ENCODE peak calls at places on chromosomes 4 and X, in ten cellular contexts. One of them, this sample, is unnamed.

GRCh38 chrX:38060331-38060878 is 54.1 kb downstream of the SYTL5 start:
- DNase-seq in heart left ventricle: no peak
- DNase-seq in foreskin keratinocyte: no peak
- DNase-seq in heart right ventricle: no peak
- DNase-seq in fibroblast of lung: no peak
- DNase-seq in body of pancreas: no peak
- DNase-seq in lower lobe of right lung: no peak
- DNase-seq in uterus: no peak
- DNase-seq in upper lobe of right lung: no peak
- DNase-seq in right lobe of liver: no peak
- DNase-seq in this sample: no peak

GRCh38 chrX:15202458-15203177 is 67.3 kb downstream of the ASB9 start:
- DNase-seq in lower lobe of right lung: no peak
- DNase-seq in uterus: no peak
- DNase-seq in heart left ventricle: no peak
- DNase-seq in fibroblast of lung: peak; percentile 27
- DNase-seq in foreskin keratinocyte: peak; percentile 6
- DNase-seq in right lobe of liver: no peak
- DNase-seq in heart right ventricle: no peak
- DNase-seq in upper lobe of right lung: no peak
- DNase-seq in body of pancreas: no peak
- DNase-seq in this sample: no peak

GRCh38 chr4:156111706-156112105 is 158.0 kb upstream of the CTSO start:
- DNase-seq in heart right ventricle: no peak
- DNase-seq in right lobe of liver: no peak
- DNase-seq in lower lobe of right lung: no peak
- DNase-seq in upper lobe of right lung: no peak
- DNase-seq in uterus: no peak
- DNase-seq in foreskin keratinocyte: no peak
- DNase-seq in body of pancreas: no peak
- DNase-seq in heart left ventricle: no peak
- DNase-seq in fibroblast of lung: no peak
- DNase-seq in this sample: no peak

GRCh38 chrX:77436682-77437081 is 10.5 kb upstream of the FGF16 start:
- DNase-seq in right lobe of liver: no peak
- DNase-seq in lower lobe of right lung: no peak
- DNase-seq in body of pancreas: no peak
- DNase-seq in upper lobe of right lung: no peak
- DNase-seq in foreskin keratinocyte: no peak
- DNase-seq in uterus: no peak
- DNase-seq in fibroblast of lung: no peak
- DNase-seq in heart right ventricle: no peak
- DNase-seq in heart left ventricle: no peak
- DNase-seq in this sample: no peak

GRCh38 chrX:129655547-129656248 is 942 bp upstream of the APLN start:
- DNase-seq in body of pancreas: peak; percentile 16
- DNase-seq in fibroblast of lung: no peak
- DNase-seq in foreskin keratinocyte: no peak
- DNase-seq in uterus: no peak
- DNase-seq in lower lobe of right lung: no peak
- DNase-seq in heart right ventricle: no peak
- DNase-seq in right lobe of liver: no peak
- DNase-seq in heart left ventricle: no peak
- DNase-seq in upper lobe of right lung: no peak
- DNase-seq in this sample: no peak

GRCh38 chr4:88097301-88097700 is 61.1 kb downstream of the ABCG2 start:
- DNase-seq in fibroblast of lung: peak; percentile 28
- DNase-seq in lower lobe of right lung: no peak
- DNase-seq in heart right ventricle: no peak
- DNase-seq in heart left ventricle: no peak
- DNase-seq in upper lobe of right lung: no peak
- DNase-seq in foreskin keratinocyte: no peak
- DNase-seq in right lobe of liver: no peak
- DNase-seq in body of pancreas: no peak
- DNase-seq in uterus: no peak
- DNase-seq in this sample: no peak

GRCh38 chr4:147633113-147633512 is 15.9 kb downstream of the TMEM184C start:
- DNase-seq in body of pancreas: no peak
- DNase-seq in right lobe of liver: no peak
- DNase-seq in lower lobe of right lung: no peak
- DNase-seq in heart left ventricle: no peak
- DNase-seq in heart right ventricle: no peak
- DNase-seq in fibroblast of lung: peak; percentile 36
- DNase-seq in uterus: no peak
- DNase-seq in foreskin keratinocyte: no peak
- DNase-seq in upper lobe of right lung: no peak
- DNase-seq in this sample: no peak

GRCh38 chr4:91064157-91064853 is 937.1 kb downstream of the CCSER1 start:
- DNase-seq in foreskin keratinocyte: peak; percentile 40
- DNase-seq in fibroblast of lung: peak; percentile 69
- DNase-seq in heart left ventricle: peak; percentile 8
- DNase-seq in right lobe of liver: no peak
- DNase-seq in upper lobe of right lung: no peak
- DNase-seq in body of pancreas: peak; percentile 35
- DNase-seq in uterus: no peak
- DNase-seq in heart right ventricle: peak; percentile 6
- DNase-seq in lower lobe of right lung: no peak
- DNase-seq in this sample: peak; percentile 94

GRCh38 chr4:39526810-39527295 is 386 bp downstream of the UGDH start:
- DNase-seq in body of pancreas: no peak
- DNase-seq in upper lobe of right lung: no peak
- DNase-seq in uterus: no peak
- DNase-seq in lower lobe of right lung: no peak
- DNase-seq in fibroblast of lung: no peak
- DNase-seq in foreskin keratinocyte: no peak
- DNase-seq in right lobe of liver: no peak
- DNase-seq in heart right ventricle: peak; percentile 30
- DNase-seq in heart left ventricle: no peak
- DNase-seq in this sample: no peak

GRCh38 chrX:44071847-44072545 is 98.8 kb upstream of the NDP start:
- DNase-seq in upper lobe of right lung: no peak
- DNase-seq in lower lobe of right lung: no peak
- DNase-seq in uterus: no peak
- DNase-seq in foreskin keratinocyte: peak; percentile 73
- DNase-seq in heart right ventricle: no peak
- DNase-seq in right lobe of liver: no peak
- DNase-seq in body of pancreas: no peak
- DNase-seq in heart left ventricle: no peak
- DNase-seq in fibroblast of lung: peak; percentile 76
- DNase-seq in this sample: no peak

GRCh38 chrX:44202596-44202995 is 140.9 kb downstream of the EFHC2 start:
- DNase-seq in heart left ventricle: no peak
- DNase-seq in upper lobe of right lung: no peak
- DNase-seq in right lobe of liver: no peak
- DNase-seq in uterus: no peak
- DNase-seq in body of pancreas: no peak
- DNase-seq in heart right ventricle: no peak
- DNase-seq in lower lobe of right lung: no peak
- DNase-seq in fibroblast of lung: no peak
- DNase-seq in foreskin keratinocyte: no peak
- DNase-seq in this sample: no peak

GRCh38 chrX:56248492-56248891 is 16.3 kb downstream of the KLF8 start:
- DNase-seq in right lobe of liver: peak; percentile 43
- DNase-seq in lower lobe of right lung: peak; percentile 47
- DNase-seq in foreskin keratinocyte: no peak
- DNase-seq in body of pancreas: peak; percentile 68
- DNase-seq in upper lobe of right lung: peak; percentile 55
- DNase-seq in fibroblast of lung: peak; percentile 49
- DNase-seq in uterus: peak; percentile 43
- DNase-seq in heart left ventricle: peak; percentile 25
- DNase-seq in heart right ventricle: peak; percentile 45
- DNase-seq in this sample: peak; percentile 40

GRCh38 chr4:6988016-6988715 is 55.0 kb upstream of the TADA2B start:
- DNase-seq in heart right ventricle: no peak
- DNase-seq in lower lobe of right lung: no peak
- DNase-seq in upper lobe of right lung: no peak
- DNase-seq in body of pancreas: no peak
- DNase-seq in heart left ventricle: no peak
- DNase-seq in fibroblast of lung: no peak
- DNase-seq in uterus: no peak
- DNase-seq in foreskin keratinocyte: no peak
- DNase-seq in right lobe of liver: no peak
- DNase-seq in this sample: no peak
- H3K4me1 ChIP-seq in heart right ventricle: peaks cover 64% of the 10 kb centered on the region
- H3K4me1 ChIP-seq in lower lobe of right lung: peaks cover 76% of the 10 kb centered on the region
- H3K4me1 ChIP-seq in upper lobe of right lung: peaks cover 56% of the 10 kb centered on the region
- H3K4me1 ChIP-seq in body of pancreas: peaks cover 63% of the 10 kb centered on the region
- H3K4me1 ChIP-seq in heart left ventricle: peaks cover 17% of the 10 kb centered on the region
- H3K4me1 ChIP-seq in fibroblast of lung: peaks cover 8% of the 10 kb centered on the region
- H3K4me1 ChIP-seq in uterus: peaks cover 10% of the 10 kb centered on the region
- H3K4me1 ChIP-seq in foreskin keratinocyte: peaks cover 20% of the 10 kb centered on the region
- H3K4me1 ChIP-seq in right lobe of liver: peaks cover 36% of the 10 kb centered on the region
- H3K4me1 ChIP-seq in this sample: peaks cover 3% of the 10 kb centered on the region

GRCh38 chrX:40107291-40108083 is 9.7 kb upstream of the BCOR start:
- DNase-seq in heart left ventricle: peak; percentile 48
- DNase-seq in upper lobe of right lung: peak; percentile 84
- DNase-seq in heart right ventricle: peak; percentile 36
- DNase-seq in right lobe of liver: peak; percentile 78
- DNase-seq in uterus: peak; percentile 40
- DNase-seq in body of pancreas: peak; percentile 75
- DNase-seq in lower lobe of right lung: peak; percentile 81
- DNase-seq in foreskin keratinocyte: no peak
- DNase-seq in fibroblast of lung: no peak
- DNase-seq in this sample: peak; percentile 66

GRCh38 chrX:40105791-40106676 is 8.3 kb upstream of the BCOR start:
- DNase-seq in lower lobe of right lung: peak; percentile 82
- DNase-seq in body of pancreas: peak; percentile 80
- DNase-seq in foreskin keratinocyte: no peak
- DNase-seq in right lobe of liver: peak; percentile 81
- DNase-seq in heart left ventricle: peak; percentile 79
- DNase-seq in upper lobe of right lung: peak; percentile 88
- DNase-seq in uterus: peak; percentile 68
- DNase-seq in fibroblast of lung: no peak
- DNase-seq in heart right ventricle: peak; percentile 74
- DNase-seq in this sample: peak; percentile 75

GRCh38 chrX:40105016-40105790 is 7.4 kb upstream of the BCOR start:
- DNase-seq in heart right ventricle: peak; percentile 33
- DNase-seq in body of pancreas: peak; percentile 55
- DNase-seq in heart left ventricle: peak; percentile 44
- DNase-seq in right lobe of liver: peak; percentile 61
- DNase-seq in uterus: peak; percentile 41
- DNase-seq in foreskin keratinocyte: no peak
- DNase-seq in fibroblast of lung: no peak
- DNase-seq in upper lobe of right lung: peak; percentile 79
- DNase-seq in lower lobe of right lung: peak; percentile 61
- DNase-seq in this sample: peak; percentile 57

GRCh38 chrX:40108084-40108958 is 10.6 kb upstream of the BCOR start:
- DNase-seq in heart left ventricle: peak; percentile 18
- DNase-seq in right lobe of liver: peak; percentile 75
- DNase-seq in upper lobe of right lung: peak; percentile 76
- DNase-seq in uterus: peak; percentile 62
- DNase-seq in fibroblast of lung: peak; percentile 61
- DNase-seq in foreskin keratinocyte: no peak
- DNase-seq in body of pancreas: peak; percentile 79
- DNase-seq in lower lobe of right lung: peak; percentile 54
- DNase-seq in heart right ventricle: peak; percentile 21
- DNase-seq in this sample: peak; percentile 52

DNA sequence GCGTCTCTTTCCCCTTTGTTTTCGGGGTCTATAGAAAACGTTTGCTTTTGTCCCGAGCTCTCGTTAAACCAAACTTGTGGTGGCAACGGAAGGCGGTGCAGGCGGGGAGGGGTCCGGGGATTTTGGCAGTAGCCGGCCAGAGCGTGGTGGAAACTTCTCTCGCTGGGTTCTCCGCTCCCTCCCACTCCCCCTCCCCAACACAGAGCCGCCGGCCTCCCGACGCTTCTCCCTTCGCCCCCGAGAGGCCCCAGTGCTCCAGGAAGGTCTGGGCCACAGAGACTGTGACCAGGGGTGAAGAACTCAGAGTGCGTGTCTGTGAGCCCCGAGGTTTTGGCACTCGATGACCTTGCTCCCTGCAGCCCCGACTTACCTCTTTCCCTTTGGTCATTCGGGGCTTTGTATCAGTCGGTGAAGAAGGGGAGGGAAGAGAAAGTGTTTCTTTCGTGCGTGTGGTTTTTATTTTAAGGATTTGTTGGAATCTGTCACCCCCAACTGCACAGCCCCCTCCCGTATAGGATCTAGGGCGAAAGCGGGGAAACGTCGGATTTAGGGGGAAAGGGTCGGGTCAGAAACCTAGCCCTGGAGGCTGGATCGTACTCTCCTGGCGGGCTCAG is 9.0 kb upstream of the BCOR start:
- DNase-seq in right lobe of liver: no peak
- DNase-seq in fibroblast of lung: no peak
- DNase-seq in upper lobe of right lung: no peak
- DNase-seq in uterus: no peak
- DNase-seq in foreskin keratinocyte: no peak
- DNase-seq in body of pancreas: no peak
- DNase-seq in heart left ventricle: no peak
- DNase-seq in lower lobe of right lung: no peak
- DNase-seq in heart right ventricle: no peak
- DNase-seq in this sample: no peak
- H3K27me3 ChIP-seq in right lobe of liver: no peaks in the 10 kb centered on the region
- H3K27me3 ChIP-seq in fibroblast of lung: no peaks in the 10 kb centered on the region
- H3K27me3 ChIP-seq in upper lobe of right lung: no peaks in the 10 kb centered on the region
- H3K27me3 ChIP-seq in uterus: peaks cover 3% of the 10 kb centered on the region
- H3K27me3 ChIP-seq in foreskin keratinocyte: no peaks in the 10 kb centered on the region
- H3K27me3 ChIP-seq in body of pancreas: no peaks in the 10 kb centered on the region
- H3K27me3 ChIP-seq in heart left ventricle: no peaks in the 10 kb centered on the region
- H3K27me3 ChIP-seq in lower lobe of right lung: no peaks in the 10 kb centered on the region
- H3K27me3 ChIP-seq in heart right ventricle: peaks cover 94% of the 10 kb centered on the region
- H3K27me3 ChIP-seq in this sample: no peaks in the 10 kb centered on the region

GRCh38 chrX:79181401-79181800 is 36.9 kb downstream of the GPR174 start:
- DNase-seq in fibroblast of lung: no peak
- DNase-seq in foreskin keratinocyte: no peak
- DNase-seq in body of pancreas: no peak
- DNase-seq in upper lobe of right lung: no peak
- DNase-seq in lower lobe of right lung: no peak
- DNase-seq in heart left ventricle: no peak
- DNase-seq in right lobe of liver: no peak
- DNase-seq in heart right ventricle: no peak
- DNase-seq in uterus: no peak
- DNase-seq in this sample: no peak
- H3K4me1 ChIP-seq in fibroblast of lung: no peaks in the 10 kb centered on the region
- H3K4me1 ChIP-seq in foreskin keratinocyte: no peaks in the 10 kb centered on the region
- H3K4me1 ChIP-seq in body of pancreas: no peaks in the 10 kb centered on the region
- H3K4me1 ChIP-seq in upper lobe of right lung: no peaks in the 10 kb centered on the region
- H3K4me1 ChIP-seq in lower lobe of right lung: no peaks in the 10 kb centered on the region
- H3K4me1 ChIP-seq in heart left ventricle: no peaks in the 10 kb centered on the region
- H3K4me1 ChIP-seq in right lobe of liver: no peaks in the 10 kb centered on the region
- H3K4me1 ChIP-seq in heart right ventricle: no peaks in the 10 kb centered on the region
- H3K4me1 ChIP-seq in uterus: no peaks in the 10 kb centered on the region
- H3K4me1 ChIP-seq in this sample: no peaks in the 10 kb centered on the region

GRCh38 chr4:130197946-130198345 is 1102.0 kb downstream of the C4orf33 start:
- DNase-seq in upper lobe of right lung: no peak
- DNase-seq in right lobe of liver: no peak
- DNase-seq in heart left ventricle: no peak
- DNase-seq in lower lobe of right lung: no peak
- DNase-seq in uterus: no peak
- DNase-seq in fibroblast of lung: no peak
- DNase-seq in foreskin keratinocyte: no peak
- DNase-seq in heart right ventricle: no peak
- DNase-seq in body of pancreas: no peak
- DNase-seq in this sample: no peak

GRCh38 chr4:130187587-130187986 is 1091.6 kb downstream of the C4orf33 start:
- DNase-seq in lower lobe of right lung: no peak
- DNase-seq in foreskin keratinocyte: no peak
- DNase-seq in fibroblast of lung: no peak
- DNase-seq in upper lobe of right lung: no peak
- DNase-seq in heart right ventricle: no peak
- DNase-seq in uterus: no peak
- DNase-seq in body of pancreas: no peak
- DNase-seq in right lobe of liver: no peak
- DNase-seq in heart left ventricle: no peak
- DNase-seq in this sample: no peak

GRCh38 chr4:130192787-130193186 is 1096.8 kb downstream of the C4orf33 start:
- DNase-seq in right lobe of liver: no peak
- DNase-seq in upper lobe of right lung: no peak
- DNase-seq in body of pancreas: no peak
- DNase-seq in foreskin keratinocyte: no peak
- DNase-seq in lower lobe of right lung: no peak
- DNase-seq in fibroblast of lung: no peak
- DNase-seq in heart left ventricle: no peak
- DNase-seq in heart right ventricle: no peak
- DNase-seq in uterus: no peak
- DNase-seq in this sample: no peak
- H3K27me3 ChIP-seq in right lobe of liver: no peaks in the 10 kb centered on the region
- H3K27me3 ChIP-seq in upper lobe of right lung: no peaks in the 10 kb centered on the region
- H3K27me3 ChIP-seq in body of pancreas: no peaks in the 10 kb centered on the region
- H3K27me3 ChIP-seq in foreskin keratinocyte: no peaks in the 10 kb centered on the region
- H3K27me3 ChIP-seq in lower lobe of right lung: no peaks in the 10 kb centered on the region
- H3K27me3 ChIP-seq in fibroblast of lung: no peaks in the 10 kb centered on the region
- H3K27me3 ChIP-seq in heart left ventricle: no peaks in the 10 kb centered on the region
- H3K27me3 ChIP-seq in heart right ventricle: no peaks in the 10 kb centered on the region
- H3K27me3 ChIP-seq in uterus: no peaks in the 10 kb centered on the region
- H3K27me3 ChIP-seq in this sample: no peaks in the 10 kb centered on the region